ENCODE peak calls at places on chromosome 19, in eight cellular contexts. G is stomach, T is cardiac muscle cell, Z is Peyer's patch, F is nephron progenitor cell, N is bronchial epithelial cell, L is A549, Y is AG09319. R is an unnamed sample.

GRCh38 chr19:39406656-39407393 is at the start of gene ZFP36:
- DNase-seq in G (peak; percentile 95), T (peak; percentile 90), Z (peak; percentile 95), F (peak; percentile 85), N (peak; percentile 63), L (peak; percentile 93), Y (peak; percentile 87), R (peak; percentile 91)

GRCh38 chr19:7722231-7722651 is 9.7 kb downstream of the CLEC4G start:
- DNase-seq in G (no peak), T (no peak), Z (no peak), F (no peak), N (no peak), L (no peak), Y (no peak), R (no peak)

GRCh38 chr19:38596057-38596981 is 21.4 kb downstream of the MAP4K1 start:
- DNase-seq in G (peak; percentile 72), T (peak; percentile 90), Z (no peak), F (peak; percentile 95), N (peak; percentile 29), L (peak; percentile 84), Y (no peak), R (peak; percentile 51)

GRCh38 chr19:47095707-47096704 is 17.6 kb downstream of the ZC3H4 start:
- DNase-seq in G (peak; percentile 97), T (no peak), Z (no peak), F (no peak), N (peak; percentile 89), L (peak; percentile 62), Y (no peak), R (peak; percentile 14)

GRCh38 chr19:10701955-10702307 is 692 bp downstream of the QTRT1 start:
- DNase-seq in G (no peak), T (peak; percentile 58), Z (peak; percentile 21), F (peak; percentile 61), N (no peak), L (no peak), Y (no peak), R (peak; percentile 57)

GRCh38 chr19:53868892-53869804 is 1.5 kb downstream of the MYADM start:
- DNase-seq in G (peak; percentile 90), T (peak; percentile 95), Z (peak; percentile 76), F (peak; percentile 89), N (peak; percentile 47), L (peak; percentile 91), Y (peak; percentile 78), R (peak; percentile 93)

GRCh38 chr19:2578911-2579677 is 103.2 kb downstream of the GADD45B start:
- DNase-seq in G (peak; percentile 96), T (peak; percentile 89), Z (peak; percentile 60), F (peak; percentile 89), N (peak; percentile 57), L (peak; percentile 94), Y (peak; percentile 81), R (peak; percentile 78)

GRCh38 chr19:20333508-20333907 is 166.5 kb downstream of the ZNF486 start:
- DNase-seq in G (no peak), T (no peak), Z (no peak), F (no peak), N (no peak), L (no peak), Y (no peak), R (peak; percentile 18)

GRCh38 chr19:566403-566802 is 6.0 kb upstream of the BSG start:
- DNase-seq in G (no peak), T (peak; percentile 64), Z (no peak), F (no peak), N (no peak), L (no peak), Y (no peak), R (no peak)

GRCh38 chr19:3507371-3508120 is 1.4 kb downstream of the FZR1 start:
- DNase-seq in G (peak; percentile 35), T (peak; percentile 28), Z (no peak), F (peak; percentile 43), N (no peak), L (no peak), Y (no peak), R (peak; percentile 50)

GRCh38 chr19:55028757-55029156 is 9.3 kb downstream of the GP6 start:
- DNase-seq in G (no peak), T (no peak), Z (no peak), F (no peak), N (no peak), L (no peak), Y (no peak), R (no peak)

GRCh38 chr19:18418725-18419194 is 438 bp upstream of the SSBP4 start:
- DNase-seq in G (no peak), T (no peak), Z (no peak), F (no peak), N (no peak), L (no peak), Y (no peak), R (peak; percentile 58)

GRCh38 chr19:18421371-18421959 is 2.3 kb downstream of the SSBP4 start:
- DNase-seq in G (no peak), T (no peak), Z (no peak), F (no peak), N (no peak), L (no peak), Y (no peak), R (peak; percentile 17)

GRCh38 chr19:18419195-18419698 is at the start of gene SSBP4:
- DNase-seq in G (peak; percentile 76), T (peak; percentile 83), Z (peak; percentile 60), F (peak; percentile 82), N (no peak), L (peak; percentile 79), Y (no peak), R (peak; percentile 72)

GRCh38 chr19:18420931-18421330 is 1.7 kb downstream of the SSBP4 start:
- DNase-seq in G (no peak), T (no peak), Z (no peak), F (no peak), N (no peak), L (no peak), Y (no peak), R (no peak)

GRCh38 chr19:18419699-18420460 is 682 bp downstream of the SSBP4 start:
- DNase-seq in G (no peak), T (no peak), Z (peak; percentile 62), F (peak; percentile 46), N (no peak), L (no peak), Y (no peak), R (peak; percentile 79)
- TF ChIP-seq CTCF in G (no peak), T (no peak), Z (no peak), F (no peak), N (no peak), L (no peak), Y (no peak), R (no peak)

DNA sequence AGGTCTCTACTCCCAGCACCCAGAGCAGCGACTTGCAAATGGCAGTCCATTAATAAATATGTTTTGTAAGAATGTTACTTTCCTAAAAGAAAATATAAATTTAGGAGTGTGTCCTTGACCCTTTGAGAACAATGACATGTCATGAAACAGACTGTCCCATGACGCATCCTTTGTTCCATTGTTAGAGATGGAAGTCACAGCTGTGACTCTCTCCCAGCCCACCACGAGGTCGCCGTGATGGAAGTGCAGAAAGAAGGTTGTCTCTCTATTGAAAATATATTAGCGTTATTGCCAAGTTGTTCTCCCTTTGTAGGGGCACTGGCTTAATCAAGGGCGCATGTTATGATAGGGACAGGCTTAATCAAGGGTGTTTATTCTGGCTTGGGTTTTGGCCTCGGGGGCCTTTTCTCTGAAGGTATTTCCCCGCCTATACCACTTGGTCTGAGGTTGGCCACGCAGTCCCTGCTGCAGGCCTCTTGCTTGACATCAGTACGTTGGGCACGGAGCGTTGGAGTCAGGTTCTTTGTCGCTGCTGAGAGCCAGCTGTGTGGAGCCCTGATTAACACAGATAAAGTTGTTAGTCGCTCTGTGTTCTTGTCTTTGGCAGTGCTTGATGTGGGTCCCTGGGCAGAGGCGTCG is 126.7 kb upstream of the ZNF536 start:
- DNase-seq in G (no peak), T (no peak), Z (no peak), F (no peak), N (no peak), L (no peak), Y (no peak), R (no peak)
- TF ChIP-seq CTCF in G (no peak), T (no peak), Z (no peak), F (no peak), N (no peak), L (no peak), Y (no peak), R (no peak)

DNA sequence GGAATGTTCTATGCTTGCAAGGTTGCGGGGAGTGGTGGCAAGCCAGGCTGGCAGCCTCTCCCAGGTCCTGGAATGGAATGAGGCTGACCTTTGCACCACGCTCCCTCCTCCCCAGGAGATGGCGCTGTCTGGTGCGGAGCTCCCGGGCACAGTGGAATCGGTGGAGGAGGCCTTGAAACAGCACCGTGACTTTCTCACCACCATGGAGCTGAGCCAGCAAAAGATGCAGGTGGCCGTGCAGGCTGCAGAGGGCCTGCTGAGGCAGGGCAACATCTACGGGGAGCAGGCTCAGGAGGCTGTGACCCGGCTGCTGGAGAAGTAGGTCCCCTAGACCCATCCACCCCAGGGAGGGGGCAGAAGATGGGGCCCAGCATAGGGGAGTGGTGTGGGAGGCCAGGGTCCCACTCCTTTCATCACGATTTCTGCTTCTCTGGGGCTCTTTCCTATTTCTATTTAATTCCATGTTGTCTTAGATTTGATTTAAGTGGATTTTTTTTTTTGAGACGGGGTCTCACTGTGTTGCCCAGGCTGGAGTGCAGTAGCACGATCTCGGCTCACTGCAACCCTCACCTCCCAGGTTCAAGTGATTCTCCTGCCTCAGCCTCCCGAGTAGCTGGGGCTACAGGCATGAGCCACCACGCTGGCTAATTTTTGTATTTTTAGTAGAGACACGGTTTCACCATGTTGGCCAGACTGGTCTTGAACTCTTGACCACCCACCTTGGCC is 53.2 kb upstream of the SHKBP1 start:
- DNase-seq in G (peak; percentile 80), T (peak; percentile 77), Z (peak; percentile 26), F (peak; percentile 72), N (peak; percentile 58), L (peak; percentile 96), Y (no peak), R (peak; percentile 67)
- TF ChIP-seq CTCF in G (peak; percentile 31), T (peak; percentile 79), Z (no peak), F (peak; percentile 74), N (peak; percentile 89), L (peak; percentile 92), Y (peak; percentile 52), R (peak; percentile 74)

GRCh38 chr19:23439623-23440022 is 44.4 kb upstream of the ZNF91 start:
- DNase-seq in G (no peak), T (no peak), Z (no peak), F (no peak), N (no peak), L (peak; percentile 40), Y (no peak), R (peak; percentile 16)

GRCh38 chr19:23437901-23438300 is 42.6 kb upstream of the ZNF91 start:
- DNase-seq in G (no peak), T (no peak), Z (no peak), F (no peak), N (no peak), L (no peak), Y (no peak), R (no peak)

GRCh38 chr19:23436944-23437343 is 41.7 kb upstream of the ZNF91 start:
- DNase-seq in G (no peak), T (no peak), Z (no peak), F (no peak), N (no peak), L (peak; percentile 37), Y (no peak), R (peak; percentile 12)

GRCh38 chr19:23440207-23440606 is 44.9 kb upstream of the ZNF91 start:
- DNase-seq in G (no peak), T (no peak), Z (no peak), F (no peak), N (no peak), L (peak; percentile 45), Y (no peak), R (peak; percentile 30)

GRCh38 chr19:23436318-23436717 is 41.0 kb upstream of the ZNF91 start:
- DNase-seq in G (no peak), T (no peak), Z (no peak), F (peak; percentile 3), N (no peak), L (no peak), Y (no peak), R (peak; percentile 44)
- TF ChIP-seq CTCF in G (no peak), T (peak; percentile 5), Z (no peak), F (no peak), N (peak; percentile 29), L (no peak), Y (no peak), R (no peak)

GRCh38 chr19:51637362-51637978 is 7.3 kb upstream of the SIGLEC5 start:
- DNase-seq in G (no peak), T (no peak), Z (no peak), F (no peak), N (peak; percentile 1), L (peak; percentile 31), Y (no peak), R (no peak)
- TF ChIP-seq CTCF in G (no peak), T (peak; percentile 54), Z (no peak), F (peak; percentile 22), N (peak; percentile 32), L (peak; percentile 41), Y (peak; percentile 25), R (peak; percentile 65)